ENCODE peak calls at places on chromosome 14, in six cellular contexts. J is mesendoderm, Q is IMR-90, T is H9, N is mesenchymal stem cell, L is H1. X is an unnamed sample.

GRCh38 chr14:77186911-77187648 is 5.5 kb downstream of the TMEM63C start:
- DNase-seq in J (peak; percentile 71), Q (peak; percentile 26), T (no peak), N (no peak), L (no peak), X (peak; percentile 27)

GRCh38 chr14:63875311-63875710 is 22.5 kb downstream of the SYNE2 start:
- DNase-seq in J (no peak), Q (peak; percentile 91), T (no peak), N (peak; percentile 69), L (no peak), X (no peak)

GRCh38 chr14:23321572-23322547 is 603 bp downstream of the PABPN1 start:
- DNase-seq in J (peak; percentile 58), Q (peak; percentile 54), T (no peak), N (peak; percentile 64), L (peak; percentile 63), X (peak; percentile 18)

GRCh38 chr14:72332871-72333270 is 400.6 kb downstream of the RGS6 start:
- DNase-seq in J (peak; percentile 55), Q (no peak), T (no peak), N (no peak), L (no peak), X (no peak)

GRCh38 chr14:72594099-72594901 is 299.6 kb downstream of the DPF3 start:
- DNase-seq in J (no peak), Q (no peak), T (no peak), N (no peak), L (no peak), X (no peak)

GRCh38 chr14:58768977-58769376 is 131.2 kb downstream of the DACT1 start:
- DNase-seq in J (peak; percentile 90), Q (no peak), T (peak; percentile 69), N (no peak), L (peak; percentile 55), X (no peak)

GRCh38 chr14:76776306-76777251 is 15.3 kb downstream of the VASH1 start:
- DNase-seq in J (peak; percentile 39), Q (no peak), T (peak; percentile 45), N (no peak), L (no peak), X (no peak)

GRCh38 chr14:57749267-57749666 is 116.6 kb downstream of the SLC35F4 start:
- DNase-seq in J (no peak), Q (no peak), T (no peak), N (no peak), L (no peak), X (no peak)

GRCh38 chr14:101932668-101933067 is 31.7 kb upstream of the DYNC1H1 start:
- DNase-seq in J (no peak), Q (peak; percentile 28), T (no peak), N (no peak), L (no peak), X (no peak)

GRCh38 chr14:59337151-59337611 is 128.0 kb downstream of the GPR135 start:
- DNase-seq in J (no peak), Q (no peak), T (no peak), N (peak; percentile 46), L (no peak), X (no peak)

GRCh38 chr14:76434220-76434619 is 58.3 kb downstream of the ESRRB start:
- DNase-seq in J (no peak), Q (no peak), T (no peak), N (no peak), L (no peak), X (no peak)

GRCh38 chr14:104004849-104005248 is 62.5 kb upstream of the RD3L start:
- DNase-seq in J (no peak), Q (no peak), T (no peak), N (no peak), L (no peak), X (no peak)

GRCh38 chr14:32896979-32897723 is 41.5 kb upstream of the NPAS3 start:
- DNase-seq in J (no peak), Q (peak; percentile 7), T (no peak), N (peak; percentile 77), L (no peak), X (no peak)

GRCh38 chr14:50067723-50068495 is 48.5 kb downstream of the VCPKMT start:
- DNase-seq in J (peak; percentile 22), Q (peak; percentile 81), T (no peak), N (no peak), L (no peak), X (no peak)

GRCh38 chr14:89954045-89955021 is at the start of gene EFCAB11:
- DNase-seq in J (peak; percentile 100), Q (peak; percentile 98), T (peak; percentile 99), N (peak; percentile 99), L (peak; percentile 93), X (peak; percentile 96)

GRCh38 chr14:89956294-89957009 is 725 bp downstream of the TDP1 start:
- DNase-seq in J (peak; percentile 87), Q (peak; percentile 94), T (peak; percentile 62), N (peak; percentile 93), L (no peak), X (peak; percentile 56)

GRCh38 chr14:89953602-89954001 is 928 bp downstream of the EFCAB11 start:
- DNase-seq in J (no peak), Q (no peak), T (no peak), N (no peak), L (no peak), X (no peak)

GRCh38 chr14:89955418-89956293 is at the start of gene TDP1:
- DNase-seq in J (peak; percentile 99), Q (peak; percentile 92), T (peak; percentile 98), N (peak; percentile 96), L (peak; percentile 97), X (peak; percentile 97)

GRCh38 chr14:89955022-89955414 is 488 bp upstream of the EFCAB11 start:
- DNase-seq in J (no peak), Q (no peak), T (no peak), N (no peak), L (no peak), X (no peak)
- H2BK15ac ChIP-seq in J (no peak overlapping the region), Q (peak overlapping the region; percentile 64), T (no peak overlapping the region), N (no peak overlapping the region), L (peak overlapping the region; percentile 83), X (no peak overlapping the region)

GRCh38 chr14:70907996-70908917 is 998 bp downstream of the PCNX1 start:
- DNase-seq in J (peak; percentile 95), Q (peak; percentile 69), T (peak; percentile 64), N (peak; percentile 64), L (peak; percentile 88), X (no peak)

GRCh38 chr14:70908918-70909641 is 1.8 kb downstream of the PCNX1 start:
- DNase-seq in J (no peak), Q (no peak), T (no peak), N (no peak), L (no peak), X (no peak)

GRCh38 chr14:70907172-70907995 is at the start of gene PCNX1:
- DNase-seq in J (peak; percentile 93), Q (peak; percentile 79), T (peak; percentile 91), N (peak; percentile 86), L (peak; percentile 97), X (peak; percentile 86)

GRCh38 chr14:70905316-70905715 is 1.9 kb upstream of the PCNX1 start:
- DNase-seq in J (no peak), Q (peak; percentile 90), T (no peak), N (peak; percentile 91), L (no peak), X (no peak)

GRCh38 chr14:70906785-70907171 is 481 bp upstream of the PCNX1 start:
- DNase-seq in J (no peak), Q (no peak), T (no peak), N (peak; percentile 29), L (no peak), X (no peak)
- H2BK120ac ChIP-seq in J (no peak overlapping the region), Q (peak overlapping the region; percentile 59), T (no peak overlapping the region), N (peak overlapping the region; percentile 95), L (no peak overlapping the region), X (no peak overlapping the region)

GRCh38 chr14:56213288-56213687 is 95.1 kb downstream of the PELI2 start:
- DNase-seq in J (no peak), Q (no peak), T (no peak), N (no peak), L (no peak), X (no peak)
- H2BK15ac ChIP-seq in J (no peak overlapping the region), Q (no peak overlapping the region), T (no peak overlapping the region), N (no peak overlapping the region), L (no peak overlapping the region), X (no peak overlapping the region)

DNA sequence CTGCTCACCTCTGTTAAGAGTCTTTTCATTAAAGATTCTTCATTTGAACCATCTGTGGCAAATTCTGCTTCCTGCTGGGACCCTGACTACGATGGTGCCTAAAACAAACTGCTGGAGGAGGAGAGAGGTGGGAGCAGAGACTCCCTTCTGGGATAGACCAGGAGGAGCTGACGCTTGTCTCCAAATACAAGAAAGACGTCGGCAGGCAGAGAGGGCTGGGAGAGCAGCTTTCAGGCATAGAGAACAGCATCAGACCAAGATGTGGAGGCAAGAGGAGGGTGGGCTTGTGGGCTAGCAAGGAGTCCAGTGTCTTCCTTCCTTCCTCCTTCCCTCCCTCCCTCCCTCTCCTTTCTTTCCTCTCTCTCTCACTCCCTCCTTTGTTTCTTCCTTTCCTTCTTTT is 358.6 kb downstream of the VRK1 start:
- DNase-seq in J (no peak), Q (no peak), T (no peak), N (no peak), L (no peak), X (no peak)
- H2BK120ac ChIP-seq in J (no peak overlapping the region), Q (no peak overlapping the region), T (no peak overlapping the region), N (no peak overlapping the region), L (no peak overlapping the region), X (no peak overlapping the region)

DNA sequence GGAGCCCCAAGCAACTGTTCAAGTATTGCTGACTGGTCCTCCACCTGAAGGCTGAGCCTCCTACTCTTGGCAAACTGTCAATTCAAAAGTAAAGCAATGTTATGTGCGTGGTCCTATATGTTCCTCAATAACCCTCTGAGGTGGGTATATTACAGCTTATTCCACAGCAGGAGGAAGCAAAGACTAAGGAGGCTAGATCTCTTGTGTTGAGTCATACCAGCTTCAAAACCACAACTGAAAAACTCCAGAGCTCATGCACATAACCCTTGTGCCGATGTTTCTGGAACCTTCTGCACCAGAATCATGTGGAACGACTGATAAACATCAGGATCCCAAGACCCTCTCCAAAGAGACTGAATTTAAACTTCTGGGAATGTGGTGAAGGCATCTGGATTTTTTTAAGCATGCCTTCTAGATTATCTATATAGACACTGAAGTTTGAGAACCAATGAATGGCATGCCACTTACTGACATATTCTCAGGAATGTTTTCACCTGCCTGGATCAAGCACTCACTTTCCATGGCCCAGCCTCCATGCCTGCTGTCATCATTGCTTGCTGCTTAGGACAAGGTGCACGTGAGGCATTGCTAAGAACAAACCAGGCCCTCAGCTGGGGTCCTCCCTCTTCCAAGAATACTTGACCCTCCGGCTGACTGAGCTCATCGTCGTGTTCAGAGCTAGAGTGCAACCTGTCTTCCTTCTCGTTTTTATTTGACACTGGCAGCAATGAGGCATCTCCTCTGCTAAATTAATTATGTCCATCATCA is 194.7 kb downstream of the BCL11B start:
- DNase-seq in J (no peak), Q (no peak), T (no peak), N (no peak), L (peak; percentile 17), X (no peak)
- H2BK15ac ChIP-seq in J (no peak overlapping the region), Q (no peak overlapping the region), T (no peak overlapping the region), N (no peak overlapping the region), L (no peak overlapping the region), X (no peak overlapping the region)

DNA sequence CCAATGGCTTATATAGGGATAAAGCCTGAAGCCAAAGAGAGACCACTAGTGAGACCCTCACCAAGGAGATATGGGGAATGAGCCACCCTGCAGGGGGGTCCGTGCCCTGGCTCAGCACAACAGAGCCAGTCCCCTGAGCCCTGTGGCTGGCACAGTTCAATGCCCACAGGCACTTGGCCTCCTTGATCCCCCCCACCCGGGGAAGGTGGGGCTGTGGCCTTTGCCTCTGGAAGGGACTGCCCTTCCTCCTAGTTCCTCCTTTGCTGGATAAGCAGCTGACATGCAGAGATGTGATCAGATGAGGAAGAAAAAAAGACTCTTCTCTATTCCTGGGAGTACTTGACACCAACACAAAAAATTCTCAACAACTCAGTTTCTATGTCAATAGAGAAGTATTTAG is 19.9 kb downstream of the TTC7B start:
- DNase-seq in J (no peak), Q (no peak), T (no peak), N (no peak), L (no peak), X (no peak)
- H2BK120ac ChIP-seq in J (no peak overlapping the region), Q (peak overlapping the region; percentile 65), T (no peak overlapping the region), N (peak overlapping the region; percentile 29), L (no peak overlapping the region), X (no peak overlapping the region)